ENCODE peak calls at places on chromosomes 2 and 18, in five cellular contexts. K is cardiac fibroblast; E is PC-9; P is effector memory CD4-positive, alpha-beta T cell; G is cardiac muscle cell. X is an unnamed sample.

GRCh38 chr18:457120-457519 is 43.4 kb downstream of the COLEC12 start:
- DNase-seq in K (peak; percentile 95), E (no peak), P (no peak), G (peak; percentile 95), X (no peak)

GRCh38 chr2:240637901-240638175 is 12.6 kb downstream of the GPR35 start:
- DNase-seq in K (no peak), E (no peak), P (no peak), G (no peak), X (no peak)

GRCh38 chr18:525066-525797 is 24.7 kb upstream of the COLEC12 start:
- DNase-seq in K (peak; percentile 56), E (no peak), P (no peak), G (peak; percentile 59), X (no peak)

GRCh38 chr2:64283641-64284371 is 139.6 kb upstream of the PELI1 start:
- DNase-seq in K (no peak), E (no peak), P (no peak), G (no peak), X (no peak)

GRCh38 chr2:234955091-234955511 is 3.3 kb downstream of the SH3BP4 start:
- DNase-seq in K (no peak), E (no peak), P (no peak), G (no peak), X (no peak)

GRCh38 chr18:9574473-9575115 is 39.8 kb downstream of the PPP4R1 start:
- DNase-seq in K (no peak), E (no peak), P (no peak), G (no peak), X (no peak)

GRCh38 chr2:48713647-48714046 is 41.9 kb downstream of the LHCGR start:
- DNase-seq in K (no peak), E (no peak), P (no peak), G (no peak), X (no peak)

GRCh38 chr2:164351536-164351935 is 269.7 kb downstream of the GRB14 start:
- DNase-seq in K (no peak), E (no peak), P (no peak), G (no peak), X (no peak)

GRCh38 chr2:160061533-160062282 is 707 bp downstream of the PLA2R1 start:
- DNase-seq in K (peak; percentile 10), E (no peak), P (no peak), G (peak; percentile 25), X (no peak)
- H3K4me3 ChIP-seq in K (peak overlapping the region; percentile 71), E (peak overlapping the region; percentile 59), P (peak overlapping the region; percentile 25), G (peak overlapping the region; percentile 46), X (peak overlapping the region; percentile 57)

GRCh38 chr18:32353257-32353656 is 117.4 kb downstream of the GAREM1 start:
- DNase-seq in K (no peak), E (no peak), P (no peak), G (no peak), X (no peak)

GRCh38 chr18:32346667-32347066 is 124.0 kb downstream of the GAREM1 start:
- DNase-seq in K (peak; percentile 54), E (no peak), P (no peak), G (peak; percentile 47), X (no peak)

GRCh38 chr18:32351014-32351413 is 119.7 kb downstream of the GAREM1 start:
- DNase-seq in K (peak; percentile 61), E (no peak), P (no peak), G (peak; percentile 43), X (no peak)

GRCh38 chr18:32349728-32350395 is 120.8 kb downstream of the GAREM1 start:
- DNase-seq in K (peak; percentile 98), E (peak; percentile 51), P (no peak), G (peak; percentile 98), X (peak; percentile 70)
- H3K4me3 ChIP-seq in K (no peak overlapping the region), E (peak overlapping the region; percentile 30), P (no peak overlapping the region), G (no peak overlapping the region), X (no peak overlapping the region)

GRCh38 chr2:176935543-176936102 is 277.0 kb upstream of the HNRNPA3 start:
- DNase-seq in K (no peak), E (no peak), P (no peak), G (no peak), X (no peak)
- H3K4me3 ChIP-seq in K (no peak overlapping the region), E (no peak overlapping the region), P (no peak overlapping the region), G (no peak overlapping the region), X (no peak overlapping the region)

DNA sequence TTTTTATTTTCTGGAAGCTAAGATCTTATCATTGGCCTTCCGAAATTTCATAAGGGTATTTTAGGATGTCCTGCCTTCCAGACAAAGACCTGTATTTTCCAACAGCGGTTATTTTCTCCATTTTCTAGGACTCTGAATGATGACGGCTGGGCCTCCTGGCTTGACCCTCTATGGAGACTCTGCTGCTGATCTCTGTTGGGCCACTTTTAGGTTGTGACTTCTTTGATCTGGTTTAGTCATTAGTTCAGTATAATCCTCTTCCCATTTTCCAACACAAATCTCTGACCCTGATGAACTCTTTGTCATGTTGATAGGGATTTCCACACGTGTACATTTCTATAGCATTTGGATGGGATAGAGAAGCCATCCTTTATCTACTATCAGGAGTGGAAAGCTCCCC is 93.7 kb downstream of the HS1BP3 start:
- DNase-seq in K (no peak), E (no peak), P (no peak), G (no peak), X (no peak)
- H3K4me3 ChIP-seq in K (no peak overlapping the region), E (no peak overlapping the region), P (no peak overlapping the region), G (no peak overlapping the region), X (no peak overlapping the region)

DNA sequence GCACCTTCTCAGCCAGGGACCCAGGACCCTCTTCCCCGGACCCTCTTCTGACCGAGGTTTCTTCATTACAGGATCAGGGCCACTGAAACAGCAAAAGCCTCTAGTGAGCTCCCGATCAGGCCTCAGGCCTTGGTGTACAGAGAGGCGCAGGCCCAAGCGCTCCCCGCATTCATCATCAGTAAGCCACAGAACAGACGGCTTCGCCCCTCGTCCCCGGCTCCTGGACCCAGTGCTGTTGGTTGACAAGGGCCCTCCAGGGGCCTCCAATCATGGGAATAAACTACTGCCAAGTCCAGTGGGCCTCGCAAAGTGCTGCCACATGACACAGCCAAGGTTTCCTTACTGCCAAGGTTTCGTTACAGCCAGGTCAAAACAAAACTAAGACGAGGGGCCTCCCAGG is 111.4 kb downstream of the ZNF516 start:
- DNase-seq in K (no peak), E (no peak), P (no peak), G (no peak), X (peak; percentile 51)
- H3K4me3 ChIP-seq in K (no peak overlapping the region), E (no peak overlapping the region), P (no peak overlapping the region), G (no peak overlapping the region), X (no peak overlapping the region)

DNA sequence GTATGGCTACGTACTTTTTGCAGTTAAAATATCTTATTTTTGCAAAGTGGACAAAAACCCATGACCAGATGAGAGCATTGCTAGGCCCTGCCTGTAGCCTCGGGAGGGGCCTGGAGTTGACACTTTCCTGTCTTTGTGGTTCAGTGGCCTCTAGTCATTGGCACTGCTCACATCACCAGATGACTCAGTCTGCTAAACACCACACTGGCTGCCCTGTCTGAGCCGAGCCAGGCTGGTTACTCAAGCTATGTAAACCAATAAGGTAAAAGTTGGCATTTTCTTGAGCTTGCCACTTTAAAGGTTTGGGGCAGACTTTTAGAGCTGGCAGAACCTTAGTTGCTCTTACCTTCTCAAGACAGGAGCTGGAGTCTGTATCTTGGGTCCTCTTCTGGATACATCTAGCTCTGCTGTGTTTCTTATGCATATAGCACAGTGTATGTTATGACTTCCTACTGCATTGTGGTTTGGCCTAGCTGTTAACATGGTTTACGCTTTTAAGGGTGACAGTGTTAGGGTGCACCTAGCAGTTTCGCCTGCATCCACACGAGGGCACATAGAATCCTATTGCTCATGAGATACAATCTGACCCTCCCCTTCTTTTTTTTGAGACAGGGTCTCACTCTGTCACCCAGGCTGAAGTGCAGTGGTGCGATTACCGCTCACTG is 76.4 kb downstream of the AP1S3 start:
- DNase-seq in K (peak; percentile 57), E (peak; percentile 91), P (peak; percentile 30), G (peak; percentile 51), X (peak; percentile 90)
- H3K4me3 ChIP-seq in K (no peak overlapping the region), E (peak overlapping the region; percentile 42), P (no peak overlapping the region), G (no peak overlapping the region), X (no peak overlapping the region)

GRCh38 chr2:23523651-23524260 is 138.8 kb downstream of the KLHL29 start:
- DNase-seq in K (peak; percentile 46), E (no peak), P (no peak), G (no peak), X (no peak)
- H3K4me3 ChIP-seq in K (no peak overlapping the region), E (no peak overlapping the region), P (no peak overlapping the region), G (no peak overlapping the region), X (no peak overlapping the region)

GRCh38 chr2:238299803-238300202 is 11.4 kb upstream of the PER2 start:
- DNase-seq in K (no peak), E (no peak), P (no peak), G (no peak), X (no peak)

GRCh38 chr2:238305092-238305862 is 15.0 kb upstream of the TRAF3IP1 start:
- DNase-seq in K (no peak), E (no peak), P (no peak), G (no peak), X (no peak)

GRCh38 chr2:238304116-238304515 is 15.7 kb upstream of the PER2 start:
- DNase-seq in K (no peak), E (no peak), P (no peak), G (no peak), X (no peak)

GRCh38 chr2:238302076-238302475 is 13.7 kb upstream of the PER2 start:
- DNase-seq in K (no peak), E (no peak), P (no peak), G (no peak), X (no peak)

DNA sequence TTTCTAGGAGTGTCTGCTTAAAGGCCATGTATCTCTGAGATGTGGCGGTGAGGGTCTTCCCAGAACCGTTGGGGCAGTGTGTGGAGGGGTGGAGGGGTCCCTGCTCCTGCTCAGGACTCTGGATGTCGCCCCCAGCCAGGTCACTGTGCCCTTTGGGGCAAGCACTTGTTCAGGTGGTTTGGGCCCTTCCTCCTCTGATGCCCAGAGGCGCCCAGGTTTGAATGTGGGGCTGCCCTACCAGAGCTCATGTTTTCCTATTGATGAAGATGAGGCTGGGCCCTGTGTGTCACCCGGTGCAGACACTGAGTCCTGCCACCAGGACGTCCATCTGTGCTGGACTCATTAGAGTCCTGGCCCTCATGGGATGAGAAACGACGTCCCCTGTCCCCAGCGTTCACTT is 14.3 kb upstream of the PER2 start:
- DNase-seq in K (no peak), E (no peak), P (no peak), G (no peak), X (no peak)
- H3K4me3 ChIP-seq in K (no peak overlapping the region), E (no peak overlapping the region), P (no peak overlapping the region), G (no peak overlapping the region), X (no peak overlapping the region)

GRCh38 chr18:34492652-34493051 is 217.4 kb upstream of the DTNA start:
- DNase-seq in K (no peak), E (no peak), P (no peak), G (no peak), X (no peak)
- H3K4me3 ChIP-seq in K (no peak overlapping the region), E (peak overlapping the region; percentile 39), P (no peak overlapping the region), G (peak overlapping the region; percentile 74), X (no peak overlapping the region)

GRCh38 chr18:46910856-46911255 is 6.5 kb downstream of the PIAS2 start:
- DNase-seq in K (no peak), E (no peak), P (no peak), G (no peak), X (no peak)
- H3K4me3 ChIP-seq in K (no peak overlapping the region), E (no peak overlapping the region), P (no peak overlapping the region), G (no peak overlapping the region), X (no peak overlapping the region)

X was measured in RWPE2.